ENCODE peak calls at places on chromosome 5, in nine cellular contexts. O is GM20000; J is NCI-H345; C is T47D; H is GM23338; B is stimulated activated naive CD4-positive, alpha-beta T cell; R is activated CD4-positive, alpha-beta T cell treated with anti-CD3 and anti-CD28 coated beads for 24 hours; N is mesothelial cell of epicardium; A is substantia nigra. T is an unnamed sample.

GRCh38 chr5:154753792-154754191 is 1.4 kb upstream of the LARP1 start:
- DNase-seq in O (no peak), J (no peak), C (peak), H (no peak), B (no peak), R (no peak), N (no peak), A (no peak), T (no peak)

GRCh38 chr5:103693485-103693884 is 130.9 kb upstream of the NUDT12 start:
- DNase-seq in O (no peak), J (no peak), C (no peak), H (no peak), B (no peak), R (no peak), N (no peak), A (no peak), T (no peak)

GRCh38 chr5:101894985-101895384 is 401.1 kb downstream of the SLCO4C1 start:
- DNase-seq in O (no peak), J (no peak), C (no peak), H (no peak), B (no peak), R (no peak), N (no peak), A (no peak), T (no peak)

GRCh38 chr5:166566725-166567124 is 1724.7 kb upstream of the WWC1 start:
- DNase-seq in O (no peak), J (no peak), C (no peak), H (no peak), B (no peak), R (no peak), N (no peak), A (no peak), T (no peak)

GRCh38 chr5:148972958-148973357 is 89.9 kb downstream of the SH3TC2 start:
- DNase-seq in O (no peak), J (no peak), C (no peak), H (no peak), B (no peak), R (no peak), N (no peak), A (no peak), T (no peak)

GRCh38 chr5:177357459-177358332 is at the start of gene RGS14:
- DNase-seq in O (peak), J (peak), C (no peak), H (no peak), B (peak), R (peak), N (no peak), A (no peak), T (peak)

GRCh38 chr5:143245929-143246561 is 157.4 kb downstream of the NR3C1 start:
- DNase-seq in O (no peak), J (no peak), C (peak), H (no peak), B (no peak), R (no peak), N (no peak), A (no peak), T (no peak)

GRCh38 chr5:101292199-101292598 is 389.1 kb upstream of the ST8SIA4 start:
- DNase-seq in O (no peak), J (peak), C (peak), H (no peak), B (no peak), R (no peak), N (no peak), A (no peak), T (no peak)

GRCh38 chr5:1007221-1007680 is 1.4 kb upstream of the NKD2 start:
- DNase-seq in O (peak), J (no peak), C (no peak), H (peak), B (no peak), R (no peak), N (peak), A (no peak), T (no peak)

GRCh38 chr5:1722877-1723276 is 76.8 kb downstream of the MRPL36 start:
- DNase-seq in O (no peak), J (no peak), C (no peak), H (no peak), B (no peak), R (no peak), N (no peak), A (no peak), T (no peak)

GRCh38 chr5:93997562-93997961 is 256.2 kb upstream of the POU5F2 start:
- DNase-seq in O (no peak), J (no peak), C (no peak), H (no peak), B (no peak), R (no peak), N (no peak), A (no peak), T (no peak)

GRCh38 chr5:144332265-144332664 is 161.6 kb downstream of the KCTD16 start:
- DNase-seq in O (no peak), J (no peak), C (no peak), H (peak), B (no peak), R (no peak), N (no peak), A (no peak), T (no peak)

GRCh38 chr5:82641362-82641988 is 363.3 kb upstream of the RPS23 start:
- DNase-seq in O (peak), J (peak), C (peak), H (peak), B (peak), R (peak), N (no peak), A (no peak), T (no peak)

GRCh38 chr5:151295138-151295537 is 8.4 kb downstream of the SLC36A3 start:
- DNase-seq in O (no peak), J (no peak), C (no peak), H (no peak), B (no peak), R (no peak), N (no peak), A (no peak), T (no peak)